ENCODE peak calls at places on chromosomes 7 and 10, in five cellular contexts. Z is GM12865, O is heart right ventricle, N is psoas muscle, S is fibroblast of lung. W is an unnamed sample.
A peak's percentile ranks its signal among the peaks of the same experiment; 100 is the strongest.

GRCh38 chr10:63206997-63207952 is 74.1 kb downstream of the NRBF2 start:
- DNase-seq in N (no peak), O (peak; percentile 51), Z (peak; percentile 80), S (peak; percentile 94), W (no peak)

GRCh38 chr10:46247808-46248569 is 38.8 kb upstream of the ANTXRL start:
- DNase-seq in S (no peak), N (no peak), Z (no peak), O (no peak), W (no peak)

GRCh38 chr10:98610855-98611254 is 164.1 kb upstream of the HPS1 start:
- DNase-seq in S (no peak), Z (no peak), O (peak; percentile 54), N (no peak), W (no peak)

GRCh38 chr10:94224656-94225055 is 138.1 kb downstream of the NOC3L start:
- DNase-seq in O (no peak), Z (no peak), S (no peak), N (no peak), W (no peak)

GRCh38 chr10:112949128-112949823 is 771 bp upstream of the TCF7L2 start:
- DNase-seq in S (peak; percentile 50), N (no peak), O (peak; percentile 17), Z (peak; percentile 30), W (no peak)

GRCh38 chr10:76628801-76629200 is 1008.8 kb downstream of the KCNMA1 start:
- DNase-seq in Z (no peak), O (no peak), S (no peak), N (no peak), W (no peak)

GRCh38 chr10:103457896-103458583 is 660 bp downstream of the CALHM1 start:
- DNase-seq in Z (no peak), S (no peak), N (no peak), O (no peak), W (no peak)

GRCh38 chr10:63633677-63634487 is 112.7 kb downstream of the REEP3 start:
- DNase-seq in O (no peak), S (peak; percentile 66), N (no peak), Z (no peak), W (no peak)

GRCh38 chr10:91885362-91886079 is 23.8 kb downstream of the FGFBP3 start:
- DNase-seq in N (no peak), O (no peak), Z (no peak), S (no peak), W (no peak)

GRCh38 chr7:105210721-105211205 is 178.0 kb downstream of the SRPK2 start:
- DNase-seq in N (no peak), S (no peak), O (peak; percentile 51), Z (peak; percentile 71), W (no peak)

GRCh38 chr7:40656349-40656748 is 521.5 kb downstream of the SUGCT start:
- DNase-seq in Z (no peak), N (no peak), O (no peak), S (no peak), W (no peak)

GRCh38 chr10:22997102-22997501 is 69.2 kb downstream of the ARMC3 start:
- DNase-seq in N (no peak), Z (peak; percentile 18), S (peak; percentile 62), O (no peak), W (no peak)

GRCh38 chr10:98265403-98266378 is 2.3 kb downstream of the LOXL4 start:
- DNase-seq in O (no peak), Z (no peak), N (no peak), S (no peak), W (no peak)

GRCh38 chr7:155208681-155209477 is 88.8 kb upstream of the INSIG1 start:
- DNase-seq in N (no peak), S (peak; percentile 28), O (peak; percentile 24), Z (no peak), W (no peak)

GRCh38 chr10:78769526-78769925 is 299.2 kb upstream of the ZMIZ1 start:
- DNase-seq in O (no peak), Z (no peak), N (no peak), S (no peak), W (no peak)

GRCh38 chr7:92134271-92135099 is at the start of gene CYP51A1:
- DNase-seq in S (peak; percentile 95), N (peak; percentile 92), Z (peak; percentile 96), O (peak; percentile 95), W (peak; percentile 75)
- TF ChIP-seq CTCF in S (peak; percentile 17), N (no peak), Z (no peak), O (no peak), W (no peak)

DNA sequence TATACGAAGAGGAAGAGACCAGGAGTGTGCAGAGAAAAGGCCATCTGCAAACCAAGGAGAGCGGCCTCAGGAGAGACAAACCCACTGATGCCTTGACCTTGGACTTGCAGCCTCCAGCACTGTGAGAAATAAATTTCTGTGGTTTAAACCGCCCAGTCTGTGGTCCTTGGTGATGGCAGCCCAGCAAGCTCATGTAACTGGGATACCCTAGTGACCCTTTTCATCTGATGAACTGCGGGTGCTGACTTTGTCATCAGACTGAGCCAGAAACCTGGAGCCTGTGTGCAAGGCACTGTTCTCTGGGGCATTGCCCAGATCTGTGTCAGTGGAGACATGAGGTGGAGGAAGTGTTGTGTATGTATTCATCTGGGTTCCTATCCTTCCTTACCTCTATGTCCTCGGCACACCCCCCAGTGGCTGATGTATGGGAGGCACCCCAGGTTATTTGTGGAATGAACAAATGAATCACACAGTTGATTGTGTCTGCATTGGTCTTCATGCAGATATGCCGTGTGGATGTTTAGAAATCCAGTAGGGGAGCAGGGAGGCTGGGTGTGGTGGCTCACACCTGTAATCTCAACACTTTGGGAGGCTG is 64.5 kb upstream of the BTBD16 start:
- DNase-seq in N (no peak), S (peak; percentile 21), Z (no peak), O (no peak), W (no peak)
- TF ChIP-seq CTCF in N (no peak), S (peak; percentile 2), Z (no peak), O (no peak), W (no peak)

GRCh38 chr10:127198307-127198706 is 1.9 kb upstream of the INSYN2A start:
- DNase-seq in S (no peak), O (no peak), N (no peak), Z (no peak), W (no peak)
- TF ChIP-seq CTCF in S (peak; percentile 8), O (no peak), N (no peak), Z (no peak), W (peak; percentile 19)

DNA sequence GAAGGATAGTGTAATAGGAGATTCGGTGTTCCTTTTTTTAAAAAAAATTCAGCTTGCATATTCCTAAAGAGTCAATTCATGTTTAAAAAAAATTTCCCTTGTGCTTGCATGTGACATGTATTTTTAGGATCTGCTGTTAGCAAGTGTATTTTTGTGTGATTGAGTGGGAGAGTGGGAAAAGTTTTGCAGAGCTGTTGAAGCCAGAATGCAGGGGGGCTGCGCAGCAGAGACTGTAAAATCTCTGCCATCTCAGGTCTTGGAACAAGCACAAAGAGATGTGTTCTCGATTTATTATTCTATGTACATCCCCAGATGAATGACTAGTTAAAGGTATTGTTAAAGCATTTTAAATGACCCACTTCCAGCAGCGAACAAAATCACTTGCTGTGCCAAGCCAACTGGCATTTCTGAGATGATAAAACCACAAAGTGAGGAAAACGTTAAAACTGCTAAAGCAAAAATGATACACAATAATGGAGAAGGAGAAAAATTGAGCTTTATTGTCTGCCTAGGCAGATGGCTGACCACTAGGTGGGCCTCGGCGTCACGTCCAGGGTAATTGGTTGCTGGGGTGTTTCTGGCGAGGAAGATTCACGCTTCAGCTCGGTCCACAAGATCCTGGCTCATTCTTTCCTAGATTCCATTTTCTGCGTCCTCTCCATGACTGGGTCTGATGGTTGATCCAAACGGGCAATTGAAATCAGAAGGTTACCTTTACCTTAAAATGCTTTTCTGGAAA is 67.0 kb upstream of the ATRNL1 start:
- DNase-seq in S (no peak), O (no peak), Z (no peak), N (no peak), W (no peak)
- TF ChIP-seq CTCF in S (peak; percentile 1), O (no peak), Z (no peak), N (no peak), W (no peak)

GRCh38 chr10:796233-796632 is 106.8 kb upstream of the DIP2C start:
- DNase-seq in S (no peak), Z (no peak), N (no peak), O (no peak), W (no peak)

GRCh38 chr10:792792-793100 is 103.3 kb upstream of the DIP2C start:
- DNase-seq in Z (no peak), N (no peak), O (no peak), S (peak; percentile 89), W (no peak)

GRCh38 chr10:797179-797578 is 107.7 kb upstream of the DIP2C start:
- DNase-seq in Z (no peak), N (no peak), O (no peak), S (no peak), W (no peak)

GRCh38 chr10:792083-792791 is 102.8 kb upstream of the DIP2C start:
- DNase-seq in O (no peak), S (no peak), Z (no peak), N (no peak), W (no peak)

GRCh38 chr10:794382-794956 is 105.0 kb upstream of the DIP2C start:
- DNase-seq in O (no peak), S (peak; percentile 28), N (no peak), Z (no peak), W (no peak)
- TF ChIP-seq CTCF in O (peak; percentile 26), S (peak; percentile 38), N (peak; percentile 26), Z (no peak), W (peak; percentile 5)

DNA sequence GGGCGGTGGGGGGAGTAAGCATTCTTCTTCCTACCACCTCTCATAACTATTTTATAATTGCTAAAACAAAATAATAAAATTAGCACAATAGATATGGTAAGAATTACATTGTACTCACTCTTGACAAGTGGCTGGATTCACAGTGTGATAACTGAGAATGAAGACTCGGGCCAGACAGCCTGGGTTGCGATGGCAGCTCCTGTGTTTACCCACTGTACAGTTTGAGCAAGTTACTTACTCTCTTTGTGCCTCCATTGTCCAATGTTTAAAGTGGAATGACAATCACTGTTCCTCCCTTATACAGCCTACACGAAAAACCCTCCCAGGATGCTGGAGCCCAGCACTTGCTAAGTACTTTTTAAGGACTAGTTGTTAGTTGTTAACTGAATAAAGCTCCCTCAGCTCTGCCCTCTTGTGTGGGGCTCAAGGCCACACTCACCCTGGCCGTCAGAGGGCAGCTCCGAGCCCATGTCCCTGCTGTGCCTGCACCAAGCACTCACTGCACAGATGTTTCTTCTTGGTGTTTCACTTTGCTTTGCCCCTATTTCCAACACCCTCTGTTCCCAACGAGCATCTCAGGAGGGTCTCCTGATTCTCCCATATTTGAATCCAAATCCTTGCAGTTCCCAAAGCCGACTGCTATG is 56.4 kb upstream of the NPS start:
- DNase-seq in N (no peak), O (no peak), Z (no peak), S (no peak), W (no peak)
- TF ChIP-seq CTCF in N (no peak), O (no peak), Z (no peak), S (no peak), W (no peak)

DNA sequence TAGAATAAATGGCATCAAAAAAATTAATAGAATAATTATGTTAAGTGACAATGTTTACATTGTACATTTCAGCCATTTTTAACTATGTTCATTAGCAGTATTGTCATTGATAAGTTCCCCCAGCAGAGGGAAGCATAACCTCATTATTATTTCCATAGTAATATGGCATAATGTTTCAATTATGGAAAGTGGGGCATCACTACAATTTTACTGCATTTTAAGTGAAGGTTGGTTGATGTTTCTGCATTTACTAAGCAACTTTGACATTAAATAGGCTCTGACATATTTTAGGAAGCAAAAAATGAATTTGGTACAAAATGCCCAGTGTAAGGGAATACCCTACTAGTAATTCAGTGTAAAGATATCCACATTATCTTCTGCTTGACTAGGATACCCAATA is 218.3 kb downstream of the SEMA3A start:
- DNase-seq in S (peak; percentile 67), N (no peak), O (peak; percentile 4), Z (peak; percentile 43), W (no peak)
- TF ChIP-seq CTCF in S (peak; percentile 48), N (peak; percentile 62), O (peak; percentile 69), Z (peak; percentile 37), W (peak; percentile 77)

W was measured in D721Med.